ENCODE peak calls at places on chromosomes 3 and 15, in nine cellular contexts. U, Q, W, J, O, K, M, G and C are unnamed samples.

GRCh38 chr15:74184582-74185091 is 11.1 kb downstream of the ISLR start:
- DNase-seq in U (peak; percentile 64), Q (peak; percentile 52), W (no peak), J (no peak), O (no peak), K (no peak), M (no peak), G (no peak), C (no peak)

GRCh38 chr3:73432021-73432722 is 192.6 kb downstream of the PDZRN3 start:
- DNase-seq in U (no peak), Q (no peak), W (no peak), J (no peak), O (peak; percentile 10), K (no peak), M (peak; percentile 15), G (peak; percentile 42), C (no peak)

GRCh38 chr3:138049157-138049919 is 39.4 kb downstream of the CLDN18 start:
- DNase-seq in U (no peak), Q (no peak), W (no peak), J (no peak), O (no peak), K (no peak), M (no peak), G (no peak), C (no peak)

GRCh38 chr3:40975711-40976121 is 223.6 kb upstream of the CTNNB1 start:
- DNase-seq in U (no peak), Q (no peak), W (no peak), J (no peak), O (no peak), K (no peak), M (no peak), G (peak; percentile 99), C (no peak)

GRCh38 chr3:95971573-95971972 is 842.8 kb upstream of the EPHA6 start:
- DNase-seq in U (no peak), Q (no peak), W (no peak), J (no peak), O (no peak), K (no peak), M (no peak), G (no peak), C (no peak)

GRCh38 chr3:123818921-123819429 is 65.2 kb downstream of the MYLK start:
- DNase-seq in U (no peak), Q (no peak), W (no peak), J (no peak), O (peak; percentile 73), K (no peak), M (no peak), G (peak; percentile 29), C (no peak)

GRCh38 chr15:25250906-25251622 is 187.8 kb downstream of the UBE3A start:
- DNase-seq in U (peak; percentile 69), Q (no peak), W (peak; percentile 6), J (no peak), O (no peak), K (peak; percentile 49), M (no peak), G (no peak), C (no peak)

GRCh38 chr3:148729656-148730055 is 32.0 kb downstream of the AGTR1 start:
- DNase-seq in U (no peak), Q (no peak), W (no peak), J (no peak), O (no peak), K (no peak), M (no peak), G (no peak), C (no peak)

GRCh38 chr3:140223631-140224030 is 288.6 kb downstream of the CLSTN2 start:
- DNase-seq in U (no peak), Q (no peak), W (no peak), J (no peak), O (peak; percentile 29), K (no peak), M (no peak), G (no peak), C (no peak)

GRCh38 chr3:5053021-5053831 is 68.9 kb upstream of the ARL8B start:
- DNase-seq in U (no peak), Q (no peak), W (no peak), J (no peak), O (no peak), K (peak; percentile 69), M (no peak), G (no peak), C (no peak)

GRCh38 chr15:61974759-61975158 is 85.5 kb downstream of the VPS13C start:
- DNase-seq in U (no peak), Q (no peak), W (no peak), J (no peak), O (no peak), K (no peak), M (peak; percentile 8), G (peak; percentile 8), C (no peak)

GRCh38 chr15:27679621-27680521 is 419.2 kb downstream of the OCA2 start:
- DNase-seq in U (no peak), Q (no peak), W (no peak), J (no peak), O (no peak), K (no peak), M (no peak), G (no peak), C (no peak)

GRCh38 chr3:12630292-12630691 is 33.6 kb downstream of the RAF1 start:
- DNase-seq in U (no peak), Q (no peak), W (no peak), J (no peak), O (no peak), K (no peak), M (no peak), G (no peak), C (no peak)

GRCh38 chr3:12629560-12629959 is 34.4 kb downstream of the RAF1 start:
- DNase-seq in U (no peak), Q (no peak), W (peak; percentile 59), J (no peak), O (no peak), K (no peak), M (no peak), G (no peak), C (no peak)

GRCh38 chr3:12628813-12629212 is 35.1 kb downstream of the RAF1 start:
- DNase-seq in U (no peak), Q (no peak), W (no peak), J (no peak), O (no peak), K (no peak), M (no peak), G (no peak), C (no peak)

GRCh38 chr3:12633108-12633507 is 30.8 kb downstream of the RAF1 start:
- DNase-seq in U (no peak), Q (no peak), W (no peak), J (no peak), O (no peak), K (no peak), M (no peak), G (no peak), C (no peak)

DNA sequence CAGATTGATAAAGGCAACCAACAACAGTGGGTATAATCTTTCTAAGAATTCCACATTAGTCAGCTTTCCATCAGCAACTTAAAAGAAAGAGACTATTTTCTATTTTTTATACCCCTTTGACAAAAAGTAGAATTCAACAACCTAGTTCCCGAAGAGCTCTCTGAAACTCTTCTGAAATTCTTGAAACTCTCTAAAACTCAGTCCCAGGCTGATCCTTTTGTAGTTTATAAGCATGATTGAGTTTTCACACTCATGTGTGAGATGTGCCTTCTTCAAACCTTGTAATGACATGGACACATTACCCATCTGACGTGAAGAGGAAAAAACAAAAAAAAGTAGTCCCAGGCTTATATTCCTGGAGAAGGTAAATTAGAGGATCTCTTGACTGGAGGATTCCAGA is 31.4 kb downstream of the RAF1 start:
- DNase-seq in U (no peak), Q (no peak), W (no peak), J (no peak), O (no peak), K (no peak), M (no peak), G (no peak), C (no peak)
- H3K27ac ChIP-seq in U (no peak overlapping the region), Q (no peak overlapping the region), W (no peak overlapping the region), J (no peak overlapping the region), O (no peak overlapping the region), K (no peak overlapping the region), M (no peak overlapping the region), G (no peak overlapping the region), C (no peak overlapping the region)

GRCh38 chr3:65883614-65884013 is 155.1 kb downstream of the MAGI1 start:
- DNase-seq in U (no peak), Q (no peak), W (no peak), J (peak; percentile 53), O (no peak), K (no peak), M (no peak), G (peak; percentile 68), C (no peak)
- H3K27ac ChIP-seq in U (no peak overlapping the region), Q (peak overlapping the region; percentile 30), W (peak overlapping the region; percentile 54), J (peak overlapping the region; percentile 49), O (no peak overlapping the region), K (no peak overlapping the region), M (no peak overlapping the region), G (no peak overlapping the region), C (peak overlapping the region; percentile 46)

DNA sequence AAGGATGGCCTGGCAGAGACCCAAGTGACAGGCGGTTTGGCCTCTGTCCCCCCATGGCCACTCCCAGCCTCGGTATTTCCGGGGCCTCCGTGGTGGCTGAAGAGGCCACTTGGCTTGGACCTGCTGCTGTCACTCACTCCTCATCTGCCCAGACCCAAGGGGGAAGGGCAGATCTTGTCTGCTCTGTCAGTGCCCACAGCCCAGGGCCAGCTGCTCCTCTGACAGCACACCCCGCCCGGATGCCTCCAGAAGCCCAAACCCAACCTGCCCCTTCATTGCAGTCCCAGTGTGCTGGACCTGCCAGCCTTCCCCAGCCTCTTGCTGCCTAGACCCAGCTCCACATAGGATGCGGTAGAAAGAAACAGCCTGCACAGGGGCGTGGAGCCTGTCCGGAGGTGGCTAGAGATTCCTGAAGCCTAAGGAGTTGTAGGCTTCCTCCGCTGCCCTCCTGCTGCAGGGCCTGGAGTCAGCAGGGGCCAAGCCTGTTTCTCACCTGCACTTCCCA is 52.0 kb downstream of the MAGEF1 start:
- DNase-seq in U (no peak), Q (peak; percentile 40), W (no peak), J (no peak), O (no peak), K (no peak), M (no peak), G (no peak), C (no peak)
- H3K27ac ChIP-seq in U (no peak overlapping the region), Q (no peak overlapping the region), W (no peak overlapping the region), J (no peak overlapping the region), O (peak overlapping the region; percentile 0), K (no peak overlapping the region), M (no peak overlapping the region), G (no peak overlapping the region), C (no peak overlapping the region)

DNA sequence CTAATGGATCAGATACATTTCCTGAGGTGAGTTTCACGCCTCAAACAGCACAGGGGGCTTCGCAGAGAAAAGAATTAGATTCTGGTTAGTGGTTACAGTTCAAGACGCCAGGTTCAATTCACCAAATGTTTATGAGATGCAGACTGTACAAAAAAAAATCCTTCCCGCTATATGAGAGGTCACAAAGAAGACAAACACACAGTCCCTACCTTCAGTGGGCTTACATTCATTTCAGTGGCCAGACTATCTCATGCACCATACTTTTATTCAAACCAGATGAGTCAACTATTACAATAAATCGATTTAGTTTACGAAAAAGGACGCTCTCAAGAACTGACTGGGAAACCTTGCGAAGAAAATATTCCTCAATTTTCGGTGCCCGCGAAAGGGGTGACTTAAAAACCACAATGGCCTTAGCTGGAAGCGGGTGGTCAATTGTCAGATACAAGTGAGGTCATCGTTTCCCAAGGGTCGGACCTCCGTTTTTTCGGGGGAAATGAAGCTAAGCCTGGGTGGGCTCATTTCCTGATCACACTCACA is 695 bp downstream of the METTL6 start:
- DNase-seq in U (no peak), Q (no peak), W (no peak), J (no peak), O (no peak), K (no peak), M (no peak), G (no peak), C (no peak)
- H3K27ac ChIP-seq in U (no peak overlapping the region), Q (peak overlapping the region; percentile 87), W (peak overlapping the region; percentile 80), J (no peak overlapping the region), O (peak overlapping the region; percentile 77), K (peak overlapping the region; percentile 91), M (peak overlapping the region; percentile 77), G (peak overlapping the region; percentile 47), C (peak overlapping the region; percentile 76)